ENCODE peak calls at places on chromosomes 5 and 9, in four cellular contexts. H is IMR-90, U is GM12878, Q is K562. X is an unnamed sample.

GRCh38 chr5:146785065-146785464 is 93.5 kb downstream of the PPP2R2B start:
- DNase-seq in U (no peak), H (no peak), Q (no peak), X (no peak)

GRCh38 chr9:126902160-126902559 is 12.4 kb upstream of the RALGPS1 start:
- DNase-seq in H (no peak), U (no peak), Q (no peak), X (no peak)

GRCh38 chr9:125544988-125545651 is 161.9 kb downstream of the MAPKAP1 start:
- DNase-seq in H (peak), Q (no peak), U (no peak), X (no peak)

GRCh38 chr9:81146684-81147337 is 542.5 kb downstream of the TLE1 start:
- DNase-seq in Q (no peak), U (no peak), H (peak), X (peak)

GRCh38 chr5:140632366-140633080 is 452 bp downstream of the CD14 start:
- DNase-seq in Q (no peak), U (no peak), H (peak), X (no peak)

GRCh38 chr5:78819166-78819565 is 165.9 kb downstream of the ARSB start:
- DNase-seq in U (no peak), H (no peak), Q (no peak), X (no peak)

GRCh38 chr5:7897014-7897600 is 28.2 kb downstream of the MTRR start:
- DNase-seq in H (peak), Q (peak), U (no peak), X (peak)

GRCh38 chr9:2291980-2292704 is 277.0 kb downstream of the SMARCA2 start:
- DNase-seq in H (no peak), U (no peak), Q (no peak), X (no peak)

GRCh38 chr9:133489253-133490190 is 10.6 kb upstream of the SLC2A6 start:
- DNase-seq in Q (no peak), U (no peak), H (peak), X (no peak)

GRCh38 chr9:115694991-115695390 is 458.6 kb upstream of the PAPPA start:
- DNase-seq in U (no peak), Q (no peak), H (peak), X (no peak)

DNA sequence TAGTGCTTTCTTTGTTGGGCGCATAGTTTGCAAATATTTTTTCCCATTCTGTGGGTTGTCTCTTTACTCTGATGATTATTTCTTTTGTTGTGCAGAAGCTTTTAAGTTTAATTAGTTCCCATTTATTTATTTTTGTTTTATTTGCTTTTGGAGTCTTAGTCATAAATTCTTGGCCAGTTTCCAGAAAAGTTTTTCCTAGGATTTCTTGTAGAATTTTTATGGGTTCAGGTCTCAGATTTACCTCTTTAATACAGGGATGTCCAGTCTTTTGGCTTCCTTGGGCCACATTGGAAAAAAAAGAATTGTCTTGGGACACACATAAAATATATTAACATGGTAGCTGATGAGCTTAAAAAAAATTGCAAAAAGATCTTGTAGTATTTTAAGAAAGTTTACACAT is 122.0 kb downstream of the WDR70 start:
- DNase-seq in H (peak), Q (no peak), U (no peak), X (peak)
- TF ChIP-seq ELK1 in H (no peak), Q (no peak), U (no peak), X (no peak)

GRCh38 chr5:132142459-132142858 is 68.9 kb downstream of the CSF2 start:
- DNase-seq in H (no peak), U (no peak), Q (no peak), X (no peak)
- TF ChIP-seq ELK1 in H (no peak), U (no peak), Q (no peak), X (no peak)

GRCh38 chr9:94645901-94646300 is 6.6 kb upstream of the FBP1 start:
- DNase-seq in U (no peak), H (no peak), Q (peak), X (no peak)
- TF ChIP-seq ELK1 in U (no peak), H (no peak), Q (no peak), X (no peak)

GRCh38 chr5:1235838-1236237 is 10.7 kb downstream of the SLC6A18 start:
- DNase-seq in H (no peak), U (no peak), Q (no peak), X (no peak)
- TF ChIP-seq ELK1 in H (no peak), U (no peak), Q (no peak), X (no peak)

DNA sequence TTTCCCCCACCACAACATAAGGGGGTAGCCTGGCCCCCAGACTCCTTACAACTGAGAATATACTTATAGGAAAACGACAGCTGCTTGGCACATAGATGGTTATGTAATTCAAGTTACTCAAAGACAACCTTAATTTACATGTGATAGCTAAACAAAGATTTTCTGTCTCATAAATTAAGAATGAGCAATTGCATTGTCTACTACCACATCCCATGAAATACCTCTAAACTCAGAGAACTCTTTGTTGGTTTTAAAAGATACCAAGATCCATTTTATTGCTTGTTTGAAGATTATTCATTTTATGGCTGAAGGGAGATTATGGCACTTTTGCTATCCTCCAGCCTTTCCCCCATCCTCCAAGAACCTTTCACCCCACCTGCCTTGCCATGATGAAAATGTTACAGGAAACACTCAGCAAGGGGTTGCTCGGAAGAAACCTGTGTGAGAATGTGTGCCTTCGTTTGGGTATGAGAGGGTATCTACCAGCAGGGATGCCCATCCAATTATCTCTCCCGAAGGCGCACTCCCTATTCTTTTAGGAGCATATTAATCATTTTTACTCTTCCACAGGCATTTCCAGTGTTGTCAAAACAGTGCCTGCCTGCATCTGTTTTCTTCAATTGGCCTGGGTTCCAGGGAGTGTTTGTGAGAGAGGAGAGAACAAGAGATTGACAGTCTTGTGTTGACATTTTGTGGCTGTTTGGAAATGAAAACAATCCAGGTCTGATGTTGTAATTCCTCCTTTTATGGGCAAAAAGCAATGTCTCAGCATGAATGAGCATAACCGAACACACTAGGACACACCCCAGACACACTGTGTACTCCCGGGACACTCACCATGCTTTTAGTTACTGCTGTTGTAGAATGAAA is 208.0 kb upstream of the ANKRD55 start:
- DNase-seq in U (no peak), Q (no peak), H (peak), X (peak)
- TF ChIP-seq ELK1 in U (no peak), Q (no peak), H (no peak), X (no peak)